ENCODE peak calls at places on chromosomes 2 and 18, in eight cellular contexts. C is neural progenitor cell, H is K562, K is A549, B is PC-9, R is neuronal stem cell, F is IMR-90, Y is hepatocyte. J is an unnamed sample. For H3K9me3, the result is how much of the 10 kb centered on the place peaks cover.

GRCh38 chr2:170332676-170333402 is 154.9 kb downstream of the MYO3B start:
- DNase-seq in H (no peak), K (no peak), B (no peak), R (no peak), C (no peak), F (no peak), Y (no peak), J (no peak)

GRCh38 chr2:241703128-241703604 is 1.3 kb downstream of the ING5 start:
- DNase-seq in Y (no peak), R (no peak), C (no peak), K (peak), F (no peak), B (no peak), H (no peak), J (no peak)

GRCh38 chr2:238742664-238743063 is 105.2 kb upstream of the TWIST2 start:
- DNase-seq in B (no peak), H (no peak), Y (no peak), K (no peak), C (no peak), F (no peak), R (no peak), J (no peak)

GRCh38 chr2:166184789-166185188 is 57.0 kb upstream of the SCN1A start:
- DNase-seq in B (peak), Y (peak), K (no peak), F (peak), R (no peak), C (no peak), H (no peak), J (no peak)

GRCh38 chr2:173027181-173028128 is 48.2 kb upstream of the MAP3K20 start:
- DNase-seq in F (peak), Y (peak), R (peak), B (peak), H (peak), K (peak), C (peak), J (peak)

GRCh38 chr2:240247241-240247867 is 106.9 kb upstream of the OTOS start:
- DNase-seq in H (no peak), C (no peak), B (no peak), K (no peak), F (no peak), Y (no peak), R (no peak), J (no peak)

GRCh38 chr2:214328941-214329340 is 81.9 kb upstream of the VWC2L start:
- DNase-seq in H (no peak), B (no peak), R (peak), Y (no peak), K (no peak), C (peak), F (no peak), J (no peak)

GRCh38 chr2:73218298-73218697 is 4.3 kb downstream of the SMYD5 start:
- DNase-seq in F (peak), R (no peak), K (no peak), H (no peak), Y (peak), C (no peak), B (no peak), J (peak)

GRCh38 chr2:240301256-240301795 is 134.1 kb upstream of the GPC1 start:
- DNase-seq in Y (no peak), C (no peak), F (no peak), K (no peak), H (no peak), B (no peak), R (no peak), J (peak)

GRCh38 chr2:134611316-134611715 is 107.5 kb downstream of the TMEM163 start:
- DNase-seq in K (no peak), Y (no peak), C (no peak), F (no peak), R (no peak), B (no peak), H (no peak), J (no peak)

GRCh38 chr2:173966274-173967098 is 1.3 kb upstream of the SP3 start:
- DNase-seq in R (no peak), K (peak), H (no peak), Y (peak), B (no peak), F (no peak), C (no peak), J (peak)

GRCh38 chr2:105747997-105748396 is 3.3 kb downstream of the NCK2 start:
- DNase-seq in H (no peak), C (no peak), F (peak), B (no peak), Y (no peak), R (no peak), K (no peak), J (no peak)

GRCh38 chr2:105748564-105748963 is 3.9 kb downstream of the NCK2 start:
- DNase-seq in Y (no peak), B (no peak), H (no peak), K (no peak), F (no peak), C (no peak), R (no peak), J (no peak)

GRCh38 chr2:105744909-105745853 is at the start of gene NCK2:
- DNase-seq in K (peak), R (peak), F (peak), Y (peak), B (peak), C (peak), H (peak), J (peak)

GRCh38 chr2:105746177-105747080 is 1.7 kb downstream of the NCK2 start:
- DNase-seq in Y (peak), R (no peak), K (no peak), F (no peak), C (peak), B (peak), H (peak), J (peak)

DNA sequence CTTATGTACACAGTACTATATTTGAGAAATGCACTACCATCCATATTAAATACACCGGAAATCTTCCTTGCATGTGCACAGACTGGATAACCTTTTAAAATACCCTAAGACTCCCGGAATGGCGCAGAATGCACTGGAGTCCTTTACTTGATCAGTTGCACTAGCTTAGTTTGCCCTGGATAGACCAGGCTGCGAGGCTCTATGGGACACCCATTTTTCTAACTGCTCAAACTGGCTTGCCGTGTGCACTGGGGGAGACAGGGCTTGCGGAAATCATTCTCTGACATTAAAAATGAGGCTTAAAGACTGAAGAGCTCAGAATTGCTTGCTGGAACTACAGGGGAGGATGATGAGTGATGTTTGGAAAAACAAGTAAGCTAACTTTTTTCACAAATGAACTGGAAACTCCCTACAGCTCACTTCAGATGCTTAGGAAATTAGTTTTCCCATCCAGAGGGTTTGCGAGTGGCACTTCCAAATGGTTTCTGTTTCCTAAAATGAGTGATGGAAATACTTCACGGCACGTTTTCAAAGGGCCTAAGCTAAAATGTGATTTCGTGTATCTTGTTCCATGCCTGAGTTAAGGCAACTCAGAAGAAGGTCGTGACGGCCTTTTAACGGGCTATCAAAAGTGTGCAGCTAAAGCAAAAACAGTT is 2.7 kb downstream of the NCK2 start:
- DNase-seq in Y (no peak), R (no peak), C (no peak), B (no peak), F (peak), H (no peak), K (no peak), J (no peak)
- H3K4me3 ChIP-seq in Y (no peak), R (no peak), C (no peak), B (no peak), F (no peak), H (no peak), K (no peak), J (no peak)

DNA sequence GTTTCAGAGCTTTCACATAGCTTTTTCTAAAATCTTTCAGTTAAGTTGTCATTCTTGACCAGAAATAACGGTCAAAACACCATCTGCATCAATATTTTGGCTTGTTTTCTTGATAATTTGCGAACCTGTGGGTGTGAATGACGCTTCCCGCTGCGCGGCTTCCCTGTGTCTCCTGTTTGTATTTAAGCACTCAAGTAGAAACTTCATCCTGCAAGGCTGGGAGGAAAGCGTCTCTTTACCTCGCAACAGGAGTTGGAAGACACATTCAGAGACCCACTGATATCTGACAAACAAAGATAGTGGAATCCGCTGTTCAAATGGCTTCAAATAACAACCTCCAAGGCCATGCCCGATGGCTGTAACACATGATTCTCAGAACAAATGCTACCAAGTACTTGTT is 704.9 kb downstream of the DCDC2C start:
- DNase-seq in R (peak), Y (no peak), B (no peak), K (no peak), C (peak), F (no peak), H (no peak), J (no peak)
- H3K9me3 ChIP-seq in R (under half), Y (under half), B (under half), K (under half), C (under half), F (under half), H (under half), J (under half)

GRCh38 chr18:54117853-54118773 is 106.4 kb downstream of the MBD2 start:
- DNase-seq in H (no peak), Y (no peak), F (no peak), R (no peak), C (peak), K (no peak), B (no peak), J (no peak)
- H3K4me2 ChIP-seq in H (no peak), Y (no peak), F (no peak), R (no peak), C (no peak), K (no peak), B (no peak), J (no peak)

GRCh38 chr2:157257312-157258252 is at the start of gene GALNT5:
- DNase-seq in Y (peak), F (peak), C (peak), K (peak), R (peak), H (peak), B (peak), J (peak)
- H3K4me3 ChIP-seq in Y (peak), F (peak), C (peak), K (peak), R (peak), H (peak), B (no peak), J (peak)

GRCh38 chr2:83253848-83254247 is 1205.2 kb downstream of the SUCLG1 start:
- DNase-seq in H (no peak), F (no peak), R (no peak), B (no peak), K (no peak), Y (no peak), C (no peak), J (no peak)

DNA sequence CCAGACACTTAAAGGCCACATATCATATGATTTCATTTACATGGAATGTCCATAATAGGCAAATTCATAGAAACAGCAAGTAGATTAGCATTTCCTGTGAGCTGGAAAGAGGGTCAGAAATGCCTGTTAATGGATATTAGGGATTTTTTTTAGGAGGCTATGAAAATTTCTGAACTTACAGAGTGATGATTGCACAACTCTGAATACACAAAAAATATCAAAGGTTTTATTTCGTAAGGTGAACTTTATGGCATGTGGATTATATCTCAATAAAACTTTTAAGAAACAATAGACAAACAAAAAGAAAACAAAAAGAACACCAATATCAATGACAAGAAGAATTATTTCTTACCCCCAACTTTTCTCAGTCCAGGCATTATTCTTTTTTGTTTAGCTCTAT is 1207.6 kb downstream of the SUCLG1 start:
- DNase-seq in C (no peak), R (no peak), B (no peak), K (no peak), Y (no peak), F (no peak), H (no peak), J (no peak)
- H3K9me3 ChIP-seq in C (under half), R (under half), B (under half), K (under half), Y (under half), F (under half), H (under half), J (under half)

GRCh38 chr2:219180961-219181360 is 2.9 kb downstream of the RETREG2 start:
- DNase-seq in K (no peak), B (no peak), Y (no peak), R (no peak), C (no peak), H (no peak), F (no peak), J (no peak)
- H3K4me2 ChIP-seq in K (no peak), B (no peak), Y (no peak), R (no peak), C (no peak), H (no peak), F (no peak), J (no peak)

GRCh38 chr18:13500891-13501887 is 225.2 kb downstream of the FAM210A start:
- DNase-seq in H (no peak), B (no peak), K (no peak), R (no peak), Y (peak), C (no peak), F (peak), J (no peak)
- H3K4me3 ChIP-seq in H (no peak), B (no peak), K (peak), R (no peak), Y (no peak), C (peak), F (no peak), J (no peak)

GRCh38 chr2:89763254-89763580 is 1071.7 kb downstream of the RPIA start:
- DNase-seq in K (no peak), B (no peak), H (peak), Y (no peak), F (no peak), R (no peak), C (no peak), J (peak)

GRCh38 chr2:89767581-89768435 is 1076.3 kb downstream of the RPIA start:
- DNase-seq in R (no peak), C (no peak), Y (no peak), K (no peak), B (no peak), H (no peak), F (no peak), J (peak)

DNA sequence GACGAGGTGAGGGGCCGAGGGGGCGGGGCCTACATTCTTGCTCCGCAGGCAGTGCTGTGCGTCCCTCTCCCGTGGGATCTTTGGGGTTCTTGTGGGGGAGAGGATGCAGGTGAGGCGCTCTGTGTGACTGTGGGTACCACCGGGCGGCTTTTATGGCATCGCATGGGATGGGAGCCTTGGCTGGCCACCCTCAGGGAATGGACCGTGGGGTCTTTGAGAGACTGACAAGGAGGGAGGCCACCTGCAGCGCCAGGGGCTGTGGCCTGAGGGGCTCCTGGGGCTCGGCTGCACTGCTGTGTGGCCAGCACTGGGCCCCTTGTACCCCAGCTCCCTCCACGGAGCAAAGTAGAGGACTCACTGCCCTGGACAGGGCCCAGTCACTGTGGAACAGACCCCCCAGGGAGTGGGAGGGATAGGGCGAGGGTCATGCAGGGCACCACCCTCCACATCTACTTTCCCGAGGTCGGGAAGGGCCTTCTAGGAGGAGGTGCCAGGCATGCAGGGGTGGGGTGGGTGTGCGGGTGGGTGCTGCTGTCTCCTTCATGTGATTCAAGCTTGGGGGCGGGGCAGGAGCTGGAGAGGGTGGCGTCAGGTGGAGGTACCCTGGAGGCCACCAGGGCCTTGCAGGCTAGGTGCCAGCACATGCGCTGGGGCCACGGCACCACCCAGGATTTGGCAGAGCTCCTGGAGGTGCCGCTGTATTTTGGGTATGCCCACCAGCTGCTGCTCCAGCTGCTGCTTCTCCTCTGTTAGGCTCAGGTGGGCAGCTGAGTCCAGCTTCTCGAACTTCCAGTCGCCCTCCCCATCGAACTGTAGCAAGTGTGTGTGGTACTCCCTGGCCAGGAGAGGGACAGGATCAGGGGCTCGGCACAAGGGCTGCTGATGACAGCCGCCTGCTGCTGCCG is 1072.4 kb downstream of the RPIA start:
- DNase-seq in Y (no peak), K (no peak), F (no peak), R (no peak), C (no peak), H (no peak), B (no peak), J (peak)
- H3K9me3 ChIP-seq in Y (under half), K (under half), F (under half), R (under half), C (half or more), H (under half), B (under half), J (under half)

GRCh38 chr2:101114268-101114783 is 36.9 kb downstream of the TBC1D8 start:
- DNase-seq in Y (no peak), H (no peak), R (no peak), F (no peak), B (no peak), K (no peak), C (no peak), J (no peak)
- H3K4me2 ChIP-seq in Y (peak), H (no peak), R (no peak), F (no peak), B (peak), K (peak), C (no peak), J (no peak)

J was measured in osteoblast.